ENCODE peak calls at places on chromosomes 4 and X, in four cellular contexts. H is tibial artery, O is endodermal cell, L is dorsolateral prefrontal cortex. W is an unnamed sample.

GRCh38 chr4:123671633-123672404 is 275.2 kb downstream of the SPRY1 start:
- DNase-seq in H (no peak), O (no peak), L (no peak), W (no peak)

GRCh38 chr4:140157341-140157740 is 3.4 kb upstream of the MAML3 start:
- DNase-seq in H (no peak), O (no peak), L (no peak), W (no peak)

GRCh38 chrX:26653050-26653449 is 437.1 kb downstream of the MAGEB5 start:
- DNase-seq in H (no peak), O (no peak), L (no peak), W (no peak)

GRCh38 chr4:159823743-159824142 is 720.9 kb downstream of the RAPGEF2 start:
- DNase-seq in H (no peak), O (no peak), L (no peak), W (no peak)

GRCh38 chr4:102338405-102338804 is 6.9 kb downstream of the SLC39A8 start:
- DNase-seq in H (no peak), O (no peak), L (no peak), W (no peak)

GRCh38 chrX:10176121-10177003 is 19.6 kb downstream of the CLCN4 start:
- DNase-seq in H (no peak), O (no peak), L (no peak), W (no peak)

GRCh38 chr4:128347175-128347868 is 59.7 kb upstream of the PGRMC2 start:
- DNase-seq in H (no peak), O (no peak), L (no peak), W (no peak)

GRCh38 chrX:18377802-18378201 is 23.3 kb upstream of the SCML2 start:
- DNase-seq in H (no peak), O (peak), L (no peak), W (no peak)

GRCh38 chrX:24341795-24342194 is 18.6 kb upstream of the SUPT20HL1 start:
- DNase-seq in H (no peak), O (no peak), L (no peak), W (no peak)

GRCh38 chr4:145843148-145843547 is 95.5 kb downstream of the ZNF827 start:
- DNase-seq in H (no peak), O (no peak), L (no peak), W (no peak)

GRCh38 chr4:48947731-48948130 is 38.3 kb upstream of the CWH43 start:
- DNase-seq in H (no peak), O (no peak), L (no peak), W (no peak)

GRCh38 chr4:15354358-15354757 is 73.5 kb upstream of the C1QTNF7 start:
- DNase-seq in H (no peak), O (no peak), L (no peak), W (no peak)

GRCh38 chr4:173088144-173088543 is 80.5 kb upstream of the GALNT7 start:
- DNase-seq in H (no peak), O (no peak), L (no peak), W (no peak)

GRCh38 chr4:61202638-61203495 is 2.7 kb downstream of the ADGRL3 start:
- DNase-seq in H (no peak), O (peak), L (peak), W (peak)

GRCh38 chr4:161496-162284 is 37.4 kb downstream of the ZNF718 start:
- DNase-seq in H (no peak), O (no peak), L (no peak), W (no peak)

DNA sequence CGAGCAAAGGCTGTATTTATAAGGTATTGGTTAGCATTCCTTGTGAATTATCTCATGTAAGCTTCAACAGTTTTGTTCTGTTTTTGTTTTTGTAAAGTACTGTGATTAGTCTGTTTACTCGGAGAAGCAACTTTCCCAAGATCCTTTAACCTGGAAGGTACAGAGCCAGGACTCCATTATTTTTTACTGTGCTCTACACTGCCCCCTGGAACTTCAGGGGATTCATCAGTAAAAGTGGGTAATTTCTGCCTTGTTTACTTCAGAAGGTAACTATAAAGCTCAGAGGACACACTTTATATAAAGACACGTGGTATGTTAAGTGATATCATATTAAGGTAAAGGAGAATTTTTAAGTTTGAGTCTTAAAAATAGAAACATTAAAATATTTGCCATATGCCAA is 124.9 kb downstream of the IQCM start:
- DNase-seq in H (no peak), O (peak), L (no peak), W (no peak)
- TF ChIP-seq CTCF in H (no peak), O (peak), L (no peak), W (no peak)

GRCh38 chr4:110480031-110480549 is 4.1 kb downstream of the ENPEP start:
- DNase-seq in H (no peak), O (no peak), L (no peak), W (no peak)
- TF ChIP-seq CTCF in H (no peak), O (peak), L (peak), W (no peak)

DNA sequence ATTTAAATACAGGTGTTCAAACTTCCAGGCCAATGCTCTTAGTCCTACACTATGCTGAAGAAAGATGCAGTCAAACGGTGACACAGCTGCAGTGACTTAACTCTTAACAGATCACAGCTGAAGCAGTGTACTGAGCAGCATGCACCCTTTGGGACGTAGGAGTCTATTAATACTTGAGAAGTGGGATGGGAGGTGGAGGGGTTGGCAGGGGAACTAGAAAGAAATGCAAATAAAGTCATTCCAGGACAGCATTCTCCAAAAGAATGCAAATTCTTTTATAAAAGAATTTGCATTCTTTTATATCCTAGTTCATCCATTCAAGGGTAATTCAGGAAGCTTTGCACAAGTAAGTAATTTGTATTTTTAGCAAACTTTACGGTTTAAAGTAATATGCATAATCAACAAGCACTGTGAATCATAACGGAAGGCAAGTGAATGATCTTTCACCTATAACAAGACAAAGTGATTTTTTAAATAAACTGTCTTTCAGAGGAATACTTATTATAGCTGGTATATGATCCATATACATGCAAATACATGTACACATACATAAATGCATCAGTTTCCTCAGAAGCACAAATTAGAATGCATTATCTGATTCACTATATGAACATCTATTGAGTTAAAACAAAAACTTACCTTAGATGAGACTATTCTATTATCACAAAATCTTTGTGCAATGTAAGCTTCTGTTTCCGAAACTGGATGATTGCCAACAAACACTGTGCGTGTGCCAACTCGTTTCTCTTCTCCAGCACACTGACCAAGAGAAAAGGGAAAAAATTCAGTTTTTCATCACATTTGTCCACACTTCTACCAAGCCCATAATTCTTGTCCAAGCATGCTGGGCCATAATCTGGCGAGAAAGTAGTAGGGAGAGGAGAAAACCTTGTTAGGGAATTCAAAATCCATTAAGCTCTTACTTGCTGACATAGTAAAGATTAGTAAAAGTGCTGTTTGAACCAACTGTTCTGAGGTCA is 106.5 kb downstream of the ATP11C start:
- DNase-seq in H (peak), O (no peak), L (no peak), W (no peak)
- TF ChIP-seq CTCF in H (no peak), O (no peak), L (no peak), W (no peak)

GRCh38 chr4:87855540-87855939 is 22.8 kb downstream of the MEPE start:
- DNase-seq in H (no peak), O (no peak), L (no peak), W (no peak)

GRCh38 chr4:87851332-87851731 is 18.6 kb downstream of the MEPE start:
- DNase-seq in H (peak), O (no peak), L (no peak), W (peak)

GRCh38 chr4:87851955-87852354 is 19.2 kb downstream of the MEPE start:
- DNase-seq in H (no peak), O (no peak), L (no peak), W (no peak)

GRCh38 chr4:87853891-87854290 is 21.1 kb downstream of the MEPE start:
- DNase-seq in H (no peak), O (no peak), L (no peak), W (no peak)

DNA sequence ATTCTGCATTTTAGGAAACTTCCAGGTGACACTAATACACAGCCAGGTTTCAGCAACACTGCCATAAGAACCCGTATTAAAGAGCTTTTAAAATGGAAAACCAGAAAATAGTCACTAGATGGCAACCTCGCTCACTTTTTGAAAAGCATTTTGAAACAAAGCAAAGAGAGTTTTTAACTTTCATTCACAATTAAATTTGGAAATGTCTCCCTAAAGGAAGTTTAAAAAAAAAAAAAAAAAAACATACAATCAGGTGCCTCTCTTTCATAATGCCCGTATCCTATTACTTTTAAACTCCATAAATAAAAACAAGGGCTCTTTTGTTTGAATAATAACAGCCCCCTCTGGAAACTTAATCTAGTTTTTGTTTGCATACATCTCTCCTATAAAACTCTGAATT is 20.3 kb downstream of the MEPE start:
- DNase-seq in H (no peak), O (no peak), L (no peak), W (no peak)
- TF ChIP-seq CTCF in H (peak), O (peak), L (peak), W (peak)

DNA sequence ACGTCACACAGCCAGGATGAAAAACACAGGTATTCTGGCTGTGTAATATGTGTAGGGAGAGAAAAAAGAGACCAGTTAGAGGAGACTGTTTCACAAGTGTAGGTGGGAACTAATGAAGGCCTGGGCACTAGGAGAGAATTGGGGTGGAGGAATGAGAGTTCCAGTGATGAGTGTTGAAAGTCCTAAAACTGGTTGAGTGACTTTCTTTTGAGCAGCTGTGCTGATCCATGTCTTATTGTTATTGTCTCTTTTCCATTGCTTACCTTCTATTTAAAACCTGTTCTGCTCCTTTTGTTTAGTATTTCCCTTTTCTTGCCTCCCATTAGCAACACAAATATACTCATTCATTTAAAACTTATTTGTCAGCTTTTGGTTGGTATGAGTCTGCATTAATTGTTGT is 88.7 kb downstream of the PDLIM5 start:
- DNase-seq in H (no peak), O (no peak), L (no peak), W (no peak)
- TF ChIP-seq CTCF in H (no peak), O (no peak), L (no peak), W (no peak)